ENCODE peak calls at places on chromosome 9, in four cellular contexts. X, S, H and I are unnamed samples.

GRCh38 chr9:128205296-128205944 is 2.2 kb downstream of the DNM1 start:
- DNase-seq in S (no peak), H (no peak), X (no peak), I (no peak)

GRCh38 chr9:95264954-95265615 is 52.4 kb downstream of the FANCC start:
- DNase-seq in X (no peak), S (peak), H (no peak), I (no peak)

GRCh38 chr9:127455299-127455992 is 4.1 kb downstream of the LRSAM1 start:
- DNase-seq in H (no peak), S (no peak), X (no peak), I (no peak)

GRCh38 chr9:130042406-130042930 is 521 bp downstream of the FNBP1 start:
- DNase-seq in H (peak), S (no peak), X (peak), I (no peak)

GRCh38 chr9:13942695-13943094 is 371.2 kb downstream of the NFIB start:
- DNase-seq in S (peak), H (no peak), X (no peak), I (no peak)

GRCh38 chr9:98580956-98581355 is 127.8 kb downstream of the GABBR2 start:
- DNase-seq in S (no peak), X (no peak), H (no peak), I (no peak)

GRCh38 chr9:116574027-116574679 is 113.0 kb upstream of the TRIM32 start:
- DNase-seq in X (no peak), S (no peak), H (no peak), I (no peak)

GRCh38 chr9:113624721-113625120 is 161.2 kb downstream of the RGS3 start:
- DNase-seq in S (peak), X (no peak), H (no peak), I (no peak)

GRCh38 chr9:129322641-129323375 is 144.7 kb upstream of the IER5L start:
- DNase-seq in H (no peak), S (no peak), X (no peak), I (no peak)

GRCh38 chr9:99626424-99626823 is 195.3 kb upstream of the NR4A3 start:
- DNase-seq in H (no peak), X (no peak), S (no peak), I (no peak)

GRCh38 chr9:13113201-13113600 is 166.3 kb downstream of the MPDZ start:
- DNase-seq in S (peak), H (no peak), X (no peak), I (no peak)

GRCh38 chr9:94908041-94908563 is 181.6 kb downstream of the AOPEP start:
- DNase-seq in H (no peak), X (peak), S (peak), I (no peak)

GRCh38 chr9:127803507-127804352 is 1.0 kb downstream of the FPGS start:
- DNase-seq in S (peak), H (no peak), X (no peak), I (no peak)

GRCh38 chr9:95772320-95773060 is 103.0 kb upstream of the ERCC6L2 start:
- DNase-seq in H (no peak), X (no peak), S (peak), I (no peak)

GRCh38 chr9:110573305-110573704 is 6.2 kb downstream of the SVEP1 start:
- DNase-seq in X (no peak), H (no peak), S (no peak), I (no peak)

GRCh38 chr9:115941561-115942315 is 211.9 kb upstream of the PAPPA start:
- DNase-seq in H (no peak), S (peak), X (no peak), I (no peak)

GRCh38 chr9:21965401-21965951 is 28.7 kb downstream of the CDKN2A start:
- DNase-seq in X (no peak), H (peak), S (peak), I (peak)

GRCh38 chr9:36479086-36479485 is 79.0 kb upstream of the RNF38 start:
- DNase-seq in H (no peak), X (no peak), S (no peak), I (no peak)

GRCh38 chr9:109182940-109183798 is 16.1 kb upstream of the FRRS1L start:
- DNase-seq in H (no peak), S (no peak), X (no peak), I (peak)

GRCh38 chr9:137959641-137960411 is 82.2 kb downstream of the CACNA1B start:
- DNase-seq in H (no peak), S (no peak), X (peak), I (no peak)

GRCh38 chr9:114681594-114682332 is at the start of gene TEX48:
- DNase-seq in H (peak), S (peak), X (no peak), I (peak)

GRCh38 chr9:2260401-2261306 is 245.5 kb downstream of the SMARCA2 start:
- DNase-seq in X (no peak), S (peak), H (no peak), I (no peak)

GRCh38 chr9:7058539-7058938 is 300.8 kb downstream of the KDM4C start:
- DNase-seq in H (no peak), X (no peak), S (peak), I (no peak)

GRCh38 chr9:107422189-107422802 is 67.3 kb downstream of the KLF4 start:
- DNase-seq in S (peak), X (peak), H (peak), I (peak)

GRCh38 chr9:5509573-5509972 is 758 bp upstream of the PDCD1LG2 start:
- DNase-seq in H (no peak), X (no peak), S (peak), I (no peak)

GRCh38 chr9:127981559-127982121 is 851 bp upstream of the EEIG1 start:
- DNase-seq in X (no peak), S (no peak), H (no peak), I (no peak)

GRCh38 chr9:117000834-117001233 is 313.7 kb downstream of the TRIM32 start:
- DNase-seq in X (no peak), H (no peak), S (no peak), I (no peak)

GRCh38 chr9:4235951-4236804 is 63.7 kb downstream of the GLIS3 start:
- DNase-seq in S (peak), X (no peak), H (peak), I (peak)

GRCh38 chr9:134396825-134397224 is 70.6 kb downstream of the RXRA start:
- DNase-seq in H (no peak), S (no peak), X (no peak), I (no peak)

GRCh38 chr9:138009016-138009415 is 131.4 kb downstream of the CACNA1B start:
- DNase-seq in X (no peak), H (no peak), S (no peak), I (no peak)

GRCh38 chr9:128657344-128657704 is 677 bp upstream of the DYNC2I2 start:
- DNase-seq in X (no peak), H (no peak), S (no peak), I (no peak)

GRCh38 chr9:27771803-27772545 is 198.7 kb upstream of the C9orf72 start:
- DNase-seq in H (no peak), S (peak), X (no peak), I (no peak)

GRCh38 chr9:37192803-37193202 is 72.4 kb downstream of the ZCCHC7 start:
- DNase-seq in X (no peak), H (no peak), S (no peak), I (no peak)

GRCh38 chr9:97059661-97060060 is 20.7 kb upstream of the CTSV start:
- DNase-seq in X (no peak), H (no peak), S (no peak), I (no peak)

GRCh38 chr9:101087426-101087825 is 58.9 kb downstream of the PLPPR1 start:
- DNase-seq in X (no peak), S (no peak), H (no peak), I (no peak)

GRCh38 chr9:470795-471194 is 256.1 kb downstream of the DOCK8 start:
- DNase-seq in S (no peak), H (no peak), X (no peak), I (no peak)

GRCh38 chr9:114284316-114285060 is 38.4 kb upstream of the ORM1 start:
- DNase-seq in H (no peak), X (no peak), S (no peak), I (no peak)

GRCh38 chr9:129405089-129405830 is 215.6 kb downstream of the C9orf50 start:
- DNase-seq in X (no peak), S (no peak), H (no peak), I (no peak)

GRCh38 chr9:98785333-98785933 is 10.9 kb downstream of the ANKS6 start:
- DNase-seq in S (no peak), X (peak), H (no peak), I (no peak)

DNA sequence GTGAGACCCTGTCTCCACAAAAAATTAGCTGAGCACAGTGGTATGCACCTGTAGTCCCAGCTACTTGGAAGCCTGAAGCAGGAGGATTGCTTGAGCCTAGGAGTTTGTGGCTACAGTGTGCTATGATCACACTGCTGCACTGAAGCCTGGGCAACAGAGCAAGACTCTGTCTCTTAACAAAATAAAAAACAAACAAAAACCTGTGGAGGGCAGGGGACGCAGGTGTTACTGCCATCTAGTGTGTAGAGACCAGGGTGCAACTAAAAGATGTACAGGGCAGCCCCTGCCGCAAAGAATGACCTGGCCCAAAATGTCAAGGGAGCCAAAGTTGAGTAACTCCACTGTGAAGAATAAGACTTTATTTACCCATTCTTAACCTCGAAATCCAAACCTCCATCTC is 27.1 kb downstream of the ASPN start:
- DNase-seq in X (no peak), H (no peak), S (no peak), I (no peak)
- TF ChIP-seq CTCF in X (peak), H (peak), S (peak), I (peak)

GRCh38 chr9:119349548-119349947 is 19.7 kb downstream of the BRINP1 start:
- DNase-seq in H (no peak), S (no peak), X (no peak), I (no peak)
- TF ChIP-seq CTCF in H (peak), S (no peak), X (no peak), I (no peak)

GRCh38 chr9:133188006-133188842 is 20.8 kb downstream of the OBP2B start:
- DNase-seq in H (peak), X (no peak), S (no peak), I (peak)
- TF ChIP-seq CTCF in H (peak), X (peak), S (peak), I (peak)

GRCh38 chr9:30732060-30732459 is 1652.4 kb upstream of the ACO1 start:
- DNase-seq in S (no peak), H (no peak), X (no peak), I (no peak)
- TF ChIP-seq CTCF in S (no peak), H (no peak), X (no peak), I (no peak)

GRCh38 chr9:136729144-136729543 is 13.6 kb downstream of the LCN10 start:
- DNase-seq in H (no peak), S (no peak), X (no peak), I (no peak)

GRCh38 chr9:136729926-136730325 is 12.8 kb downstream of the LCN10 start:
- DNase-seq in S (no peak), H (no peak), X (no peak), I (no peak)

GRCh38 chr9:136726631-136727191 is 14.3 kb downstream of the DIPK1B start:
- DNase-seq in H (no peak), S (peak), X (no peak), I (peak)

GRCh38 chr9:136728080-136728547 is 14.6 kb downstream of the LCN10 start:
- DNase-seq in X (peak), H (peak), S (peak), I (peak)

DNA sequence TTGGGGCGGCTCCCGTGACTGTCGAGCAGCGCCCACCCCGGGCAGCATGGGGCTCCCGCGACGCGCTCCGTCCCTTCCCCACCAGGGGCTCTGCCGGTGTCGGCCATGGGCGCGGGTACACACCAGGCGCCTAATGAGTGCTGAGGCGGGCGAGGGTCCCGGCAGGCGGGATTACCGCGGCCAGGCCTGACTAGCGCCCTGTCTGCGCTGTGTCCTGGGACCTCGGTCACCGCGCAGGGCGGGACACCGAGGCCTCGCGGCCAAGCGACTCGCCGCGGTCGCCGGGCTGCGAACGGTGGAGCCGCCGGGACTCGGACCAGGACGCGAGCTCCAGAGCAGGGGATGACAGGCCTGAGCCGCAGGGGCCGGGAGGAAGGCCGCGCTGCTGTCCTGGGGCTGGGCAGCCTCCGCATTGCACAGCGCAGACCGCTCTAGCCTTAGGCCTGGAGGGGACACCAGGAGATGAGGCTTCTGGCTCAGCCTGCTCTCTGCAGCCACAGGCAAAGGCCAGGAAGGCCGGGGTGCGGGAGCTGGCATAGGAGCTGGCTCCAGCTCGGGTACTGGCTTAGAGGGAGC is 14.1 kb downstream of the LCN10 start:
- DNase-seq in X (no peak), H (no peak), S (peak), I (no peak)
- TF ChIP-seq CTCF in X (no peak), H (no peak), S (no peak), I (no peak)

GRCh38 chr9:87498816-87499454 is 1.3 kb downstream of the DAPK1 start:
- DNase-seq in S (no peak), X (no peak), H (no peak), I (no peak)

GRCh38 chr9:87498046-87498815 is 564 bp downstream of the DAPK1 start:
- DNase-seq in X (peak), H (peak), S (peak), I (peak)

GRCh38 chr9:87499455-87500015 is 1.9 kb downstream of the DAPK1 start:
- DNase-seq in X (no peak), H (no peak), S (no peak), I (peak)

GRCh38 chr9:87497080-87497603 is 525 bp upstream of the DAPK1 start:
- DNase-seq in S (no peak), H (no peak), X (no peak), I (no peak)

GRCh38 chr9:87497604-87498045 is at the start of gene DAPK1:
- DNase-seq in S (peak), H (peak), X (peak), I (peak)
- TF ChIP-seq CTCF in S (peak), H (peak), X (peak), I (no peak)

GRCh38 chr9:120928720-120929389 is 2.3 kb upstream of the TRAF1 start:
- DNase-seq in X (no peak), S (peak), H (peak), I (peak)
- TF ChIP-seq CTCF in X (peak), S (no peak), H (peak), I (no peak)

GRCh38 chr9:17776735-17777134 is 197.9 kb downstream of the SH3GL2 start:
- DNase-seq in S (no peak), H (no peak), X (no peak), I (no peak)
- TF ChIP-seq CTCF in S (no peak), H (no peak), X (no peak), I (no peak)

DNA sequence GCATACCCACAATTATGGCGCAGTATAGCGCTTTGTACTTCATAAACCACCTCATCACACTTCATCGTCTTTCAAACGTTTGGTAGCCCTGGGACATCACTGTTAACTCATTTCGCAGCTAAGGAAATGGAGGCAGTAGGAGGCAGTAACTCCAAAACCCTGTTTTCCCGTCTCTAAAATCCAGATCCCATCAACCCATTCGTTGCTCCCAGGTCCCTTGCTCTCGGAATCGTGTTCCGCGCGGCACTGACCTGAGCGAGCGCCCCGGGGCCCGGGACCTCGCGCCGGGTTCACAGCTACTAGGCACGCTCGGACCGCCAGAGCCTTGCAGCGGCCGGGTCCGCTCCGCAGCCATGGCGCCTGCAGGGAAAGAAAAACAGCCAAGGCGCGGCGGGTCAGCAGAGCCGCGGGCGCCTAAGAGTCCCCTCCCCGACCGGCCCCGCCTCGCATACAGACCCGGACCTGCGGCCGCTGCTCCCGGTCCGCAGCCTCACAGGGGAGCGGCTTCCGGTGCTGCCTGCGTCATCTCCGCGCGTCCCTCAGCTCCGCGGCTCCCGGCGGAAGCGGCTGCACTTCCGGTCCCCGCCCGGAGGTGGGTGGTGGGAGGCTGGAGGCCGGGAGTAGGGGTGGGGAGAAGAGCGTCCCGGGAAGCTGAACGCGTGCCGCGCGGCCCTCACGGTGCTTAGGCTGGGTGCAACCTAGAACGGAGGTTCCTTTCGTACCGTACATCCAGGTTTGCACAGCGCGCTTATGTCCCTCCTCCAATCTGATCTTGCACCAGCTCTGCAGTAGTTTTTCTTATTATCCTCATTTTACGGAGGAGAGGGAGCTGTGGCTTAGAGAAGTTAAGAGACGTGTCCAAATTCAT is at the start of gene FBXW2:
- DNase-seq in H (peak), X (peak), S (peak), I (peak)
- TF ChIP-seq CTCF in H (peak), X (no peak), S (no peak), I (no peak)

GRCh38 chr9:35397216-35397698 is 92.7 kb upstream of the RUSC2 start:
- DNase-seq in S (no peak), H (no peak), X (no peak), I (no peak)
- TF ChIP-seq CTCF in S (no peak), H (no peak), X (no peak), I (no peak)